ENCODE peak calls at places on chromosomes 7 and 10, in seven cellular contexts. I is HFF-Myc, C is epithelial cell of esophagus, T is GM12878, D is PC-9, R is cardiac muscle cell, W is fibroblast of lung. N is an unnamed sample.

GRCh38 chr10:125134916-125135770 is 25.2 kb downstream of the CTBP2 start:
- DNase-seq in I (no peak), C (no peak), T (no peak), D (no peak), R (no peak), W (no peak), N (no peak)

GRCh38 chr10:125049216-125049903 is 107.4 kb downstream of the ZRANB1 start:
- DNase-seq in I (no peak), C (no peak), T (no peak), D (no peak), R (no peak), W (no peak), N (no peak)

GRCh38 chr10:69716711-69717560 is 84.8 kb upstream of the COL13A1 start:
- DNase-seq in I (no peak), C (peak; percentile 66), T (no peak), D (peak; percentile 66), R (peak; percentile 89), W (peak; percentile 14), N (no peak)

GRCh38 chr7:80499350-80499955 is 12.4 kb downstream of the GNAT3 start:
- DNase-seq in I (peak; percentile 72), C (peak; percentile 96), T (no peak), D (peak; percentile 82), R (peak; percentile 18), W (peak; percentile 96), N (peak; percentile 94)

GRCh38 chr10:104077282-104078151 is 8.2 kb downstream of the COL17A1 start:
- DNase-seq in I (no peak), C (no peak), T (no peak), D (peak; percentile 29), R (no peak), W (no peak), N (peak; percentile 48)

GRCh38 chr7:69199048-69199447 is 399.2 kb upstream of the AUTS2 start:
- DNase-seq in I (no peak), C (no peak), T (no peak), D (no peak), R (no peak), W (no peak), N (no peak)

GRCh38 chr7:83468251-83468739 is 180.6 kb downstream of the SEMA3E start:
- DNase-seq in I (peak; percentile 98), C (peak; percentile 99), T (peak; percentile 83), D (peak; percentile 95), R (peak; percentile 74), W (peak; percentile 99), N (peak; percentile 99)

GRCh38 chr10:11245095-11245479 is 227.4 kb downstream of the CELF2 start:
- DNase-seq in I (no peak), C (no peak), T (no peak), D (no peak), R (no peak), W (no peak), N (no peak)

GRCh38 chr7:44768663-44769361 is 20.2 kb downstream of the ZMIZ2 start:
- DNase-seq in I (no peak), C (no peak), T (no peak), D (no peak), R (no peak), W (no peak), N (no peak)

GRCh38 chr7:100556541-100556940 is 17.2 kb downstream of the SAP25 start:
- DNase-seq in I (no peak), C (no peak), T (no peak), D (no peak), R (no peak), W (peak; percentile 60), N (peak; percentile 68)

GRCh38 chr7:66076459-66077329 is 1.1 kb downstream of the ASL start:
- DNase-seq in I (no peak), C (no peak), T (no peak), D (no peak), R (no peak), W (no peak), N (no peak)
- H3K4me3 ChIP-seq in I (peak overlapping the region; percentile 79), C (peak overlapping the region; percentile 79), T (peak overlapping the region; percentile 84), D (peak overlapping the region; percentile 84), R (peak overlapping the region; percentile 94), W (peak overlapping the region; percentile 70), N (peak overlapping the region; percentile 89)

GRCh38 chr7:76074306-76074971 is 26.5 kb downstream of the MDH2 start:
- DNase-seq in I (no peak), C (no peak), T (no peak), D (no peak), R (no peak), W (no peak), N (no peak)

GRCh38 chr7:76071316-76072242 is 23.7 kb downstream of the MDH2 start:
- DNase-seq in I (no peak), C (no peak), T (no peak), D (no peak), R (peak; percentile 60), W (no peak), N (no peak)

GRCh38 chr7:76074972-76075370 is 27.1 kb downstream of the MDH2 start:
- DNase-seq in I (no peak), C (peak; percentile 25), T (no peak), D (no peak), R (no peak), W (peak; percentile 26), N (peak; percentile 54)

GRCh38 chr7:76072243-76073148 is 24.6 kb downstream of the MDH2 start:
- DNase-seq in I (no peak), C (no peak), T (no peak), D (no peak), R (no peak), W (no peak), N (no peak)

DNA sequence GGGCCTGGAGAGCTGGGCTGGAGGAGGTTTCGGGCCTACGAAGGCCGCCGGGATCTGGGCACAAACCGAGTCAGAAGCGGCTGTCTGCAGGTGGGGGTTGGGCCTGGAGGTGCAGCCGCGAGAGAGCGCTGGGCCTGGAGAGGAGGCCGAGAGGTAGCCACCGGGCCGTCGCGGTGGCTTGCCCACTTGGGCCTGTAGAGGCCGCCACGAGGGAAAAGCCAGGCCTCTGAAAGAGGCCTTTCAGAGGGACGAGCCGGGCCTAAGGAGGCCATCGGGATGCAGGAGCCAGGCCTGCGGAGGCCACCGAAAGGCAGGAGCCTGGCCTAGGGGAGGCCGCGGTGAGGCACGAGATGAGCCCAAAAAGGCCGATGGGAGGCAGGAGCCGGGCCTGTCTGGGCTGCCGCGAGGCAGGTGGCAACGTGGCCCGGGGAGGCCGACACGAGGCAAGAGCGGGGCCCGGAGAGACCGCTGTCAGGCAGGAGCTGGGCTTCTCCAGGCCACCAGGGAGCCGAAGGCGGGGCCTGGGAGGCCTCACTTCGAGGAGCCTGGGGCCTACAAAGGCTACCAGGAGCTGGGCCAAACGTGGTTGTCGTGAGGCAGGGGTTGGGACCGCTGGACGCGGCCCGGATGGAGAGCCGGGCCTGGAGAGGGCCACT is 25.6 kb downstream of the MDH2 start:
- DNase-seq in I (no peak), C (no peak), T (no peak), D (no peak), R (no peak), W (no peak), N (no peak)
- TF ChIP-seq CTCF in I (no peak), C (no peak), T (no peak), D (no peak), R (no peak), W (no peak), N (no peak)

DNA sequence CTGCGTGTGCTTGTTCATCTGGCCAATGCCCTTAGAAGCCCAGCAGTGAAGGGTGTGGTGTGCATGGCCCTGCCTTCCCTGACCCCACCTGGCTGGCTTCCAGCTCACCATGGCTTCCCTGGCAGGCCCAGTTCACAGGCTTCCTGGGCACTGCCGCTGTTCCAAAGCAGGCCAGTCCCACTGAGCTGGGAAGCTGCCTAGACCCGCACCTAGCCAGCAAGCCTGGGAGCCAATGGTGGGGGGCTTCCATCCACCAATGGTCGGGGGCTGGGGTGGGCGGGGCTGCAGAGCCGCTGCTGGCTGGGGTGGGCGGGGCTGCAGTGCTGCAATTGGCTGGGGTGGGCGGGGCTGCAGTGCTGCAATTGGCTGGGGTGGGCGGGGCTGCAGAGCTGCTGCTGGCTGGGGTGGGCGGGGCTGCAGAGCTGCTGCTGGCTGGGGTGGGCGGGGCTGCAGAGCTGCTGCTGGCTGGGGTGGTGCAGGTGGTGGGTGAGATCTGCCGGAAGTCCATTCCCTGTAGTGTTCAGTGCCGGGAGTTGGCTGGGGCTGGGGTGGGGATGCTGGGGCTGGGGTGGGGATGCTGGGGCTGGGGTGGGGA is 12.4 kb downstream of the CALY start:
- DNase-seq in I (no peak), C (peak; percentile 59), T (no peak), D (peak; percentile 70), R (peak; percentile 81), W (peak; percentile 58), N (peak; percentile 46)
- H3K4me3 ChIP-seq in I (no peak overlapping the region), C (no peak overlapping the region), T (no peak overlapping the region), D (peak overlapping the region; percentile 52), R (peak overlapping the region; percentile 15), W (no peak overlapping the region), N (no peak overlapping the region)

GRCh38 chr7:49774459-49775064 is 1.1 kb downstream of the VWC2 start:
- DNase-seq in I (no peak), C (no peak), T (no peak), D (no peak), R (peak; percentile 45), W (no peak), N (no peak)

GRCh38 chr7:49775949-49776443 is 2.6 kb downstream of the VWC2 start:
- DNase-seq in I (no peak), C (no peak), T (no peak), D (no peak), R (peak; percentile 11), W (no peak), N (no peak)

GRCh38 chr7:49778731-49779270 is 5.4 kb downstream of the VWC2 start:
- DNase-seq in I (no peak), C (no peak), T (no peak), D (no peak), R (no peak), W (no peak), N (no peak)

GRCh38 chr7:49775065-49775948 is 1.9 kb downstream of the VWC2 start:
- DNase-seq in I (no peak), C (no peak), T (no peak), D (no peak), R (peak; percentile 60), W (no peak), N (no peak)

GRCh38 chr7:49776994-49777393 is 3.6 kb downstream of the VWC2 start:
- DNase-seq in I (no peak), C (peak; percentile 21), T (no peak), D (no peak), R (peak; percentile 66), W (no peak), N (no peak)
- TF ChIP-seq CTCF in I (no peak), C (peak; percentile 35), T (peak; percentile 11), D (no peak), R (no peak), W (no peak), N (no peak)

GRCh38 chr7:75054744-75055527 is 18.7 kb downstream of the RCC1L start:
- DNase-seq in I (peak; percentile 51), C (no peak), T (no peak), D (peak; percentile 35), R (no peak), W (peak; percentile 99), N (peak; percentile 94)

GRCh38 chr7:75050501-75050900 is 23.1 kb downstream of the RCC1L start:
- DNase-seq in I (no peak), C (peak; percentile 93), T (no peak), D (no peak), R (no peak), W (peak; percentile 22), N (no peak)

GRCh38 chr7:75048435-75049379 is 24.9 kb downstream of the RCC1L start:
- DNase-seq in I (no peak), C (peak; percentile 64), T (no peak), D (no peak), R (no peak), W (peak; percentile 82), N (no peak)

GRCh38 chr7:75045881-75046280 is 27.7 kb downstream of the RCC1L start:
- DNase-seq in I (no peak), C (no peak), T (no peak), D (no peak), R (no peak), W (no peak), N (no peak)

GRCh38 chr7:75049817-75050216 is 23.8 kb downstream of the RCC1L start:
- DNase-seq in I (no peak), C (no peak), T (no peak), D (no peak), R (no peak), W (no peak), N (no peak)
- H3K4me3 ChIP-seq in I (no peak overlapping the region), C (no peak overlapping the region), T (no peak overlapping the region), D (no peak overlapping the region), R (no peak overlapping the region), W (no peak overlapping the region), N (no peak overlapping the region)

N was measured in foreskin fibroblast.